ENCODE peak calls at places on chromosomes 12 and 14, in seven cellular contexts. V is naive thymus-derived CD4-positive, alpha-beta T cell; H is DMS153; O is Kasumi-1; C is fibroblast of the conjunctiva; X is kidney epithelial cell; U is activated T-cell treated with anti-CD3 and anti-CD28 coated beads for 1 hour. Q is an unnamed sample.

GRCh38 chr14:69013943-69014782 is 35.1 kb upstream of the ACTN1 start:
- DNase-seq in O (peak), X (no peak), V (no peak), C (peak), H (peak), U (no peak), Q (no peak)

GRCh38 chr12:89707623-89707991 is 1.0 kb downstream of the ATP2B1 start:
- DNase-seq in H (no peak), O (peak), X (no peak), V (no peak), C (no peak), U (peak), Q (no peak)

GRCh38 chr12:51270847-51271518 is 768 bp upstream of the SMAGP start:
- DNase-seq in O (no peak), H (no peak), X (peak), C (peak), V (no peak), U (no peak), Q (peak)

GRCh38 chr12:31317471-31318397 is 8.2 kb downstream of the SINHCAF start:
- DNase-seq in C (no peak), O (peak), V (peak), H (no peak), U (no peak), X (no peak), Q (no peak)

GRCh38 chr12:130320553-130320952 is 17.1 kb upstream of the PIWIL1 start:
- DNase-seq in X (no peak), O (no peak), V (no peak), H (no peak), C (no peak), U (no peak), Q (no peak)

GRCh38 chr14:92481386-92481785 is 32.2 kb upstream of the RIN3 start:
- DNase-seq in H (no peak), X (no peak), C (no peak), U (no peak), V (no peak), O (no peak), Q (no peak)

GRCh38 chr12:53696285-53696654 is 20.4 kb upstream of the ATP5MC2 start:
- DNase-seq in X (peak), V (no peak), H (peak), U (no peak), C (peak), O (peak), Q (peak)

GRCh38 chr12:4526923-4527546 is 11.7 kb upstream of the RAD51AP1 start:
- DNase-seq in H (no peak), U (no peak), C (no peak), X (no peak), V (peak), O (peak), Q (peak)

GRCh38 chr12:121611306-121611705 is 15.0 kb upstream of the ORAI1 start:
- DNase-seq in H (no peak), X (no peak), U (no peak), C (no peak), O (no peak), V (no peak), Q (no peak)

GRCh38 chr14:100106260-100106659 is 41.0 kb downstream of the EVL start:
- DNase-seq in C (no peak), O (peak), H (no peak), V (peak), U (no peak), X (no peak), Q (no peak)

GRCh38 chr14:100430571-100430970 is 107.4 kb downstream of the SLC25A47 start:
- DNase-seq in V (no peak), H (no peak), O (no peak), U (no peak), C (no peak), X (no peak), Q (no peak)

GRCh38 chr14:53043107-53043704 is 92.4 kb upstream of the FERMT2 start:
- DNase-seq in O (no peak), C (no peak), U (no peak), X (no peak), H (no peak), V (no peak), Q (no peak)

GRCh38 chr12:109706747-109707469 is 6.7 kb upstream of the FAM222A start:
- DNase-seq in H (peak), O (no peak), V (no peak), C (no peak), X (no peak), U (no peak), Q (no peak)

GRCh38 chr14:105974902-105975301 is 448.5 kb downstream of the TMEM121 start:
- DNase-seq in X (no peak), C (no peak), H (no peak), O (peak), V (peak), U (peak), Q (peak)

GRCh38 chr12:120474092-120474960 is 4.8 kb upstream of the SRSF9 start:
- DNase-seq in U (no peak), C (no peak), H (peak), X (peak), O (peak), V (no peak), Q (peak)

GRCh38 chr14:55052259-55052930 is 948 bp downstream of the MAPK1IP1L start:
- DNase-seq in V (no peak), X (no peak), O (peak), C (no peak), U (no peak), H (no peak), Q (no peak)

Q was measured in RCC 7860.